ENCODE peak calls at places on chromosomes 16 and 17, in nine cellular contexts. O, Z, L, F, Y, J, V, C and D are unnamed samples.

GRCh38 chr17:36731806-36732205 is 130.4 kb downstream of the MRM1 start:
- DNase-seq in O (no peak), Z (no peak), L (no peak), F (no peak), Y (no peak), J (peak; percentile 91), V (no peak), C (no peak), D (no peak)

GRCh38 chr16:3095869-3096268 is 3.2 kb downstream of the ZSCAN10 start:
- DNase-seq in O (no peak), Z (no peak), L (peak; percentile 51), F (peak; percentile 61), Y (no peak), J (peak; percentile 63), V (no peak), C (no peak), D (no peak)

GRCh38 chr16:67082891-67083290 is 26.9 kb upstream of the PHAF1 start:
- DNase-seq in O (no peak), Z (peak; percentile 31), L (no peak), F (no peak), Y (no peak), J (no peak), V (no peak), C (no peak), D (no peak)

GRCh38 chr17:34241062-34241461 is 14.0 kb upstream of the CCL2 start:
- DNase-seq in O (no peak), Z (peak; percentile 37), L (peak; percentile 33), F (no peak), Y (no peak), J (no peak), V (no peak), C (no peak), D (no peak)

GRCh38 chr17:604719-605118 is 109.9 kb downstream of the VPS53 start:
- DNase-seq in O (no peak), Z (no peak), L (no peak), F (no peak), Y (no peak), J (peak; percentile 4), V (no peak), C (no peak), D (no peak)

GRCh38 chr16:10037771-10038170 is 144.5 kb downstream of the GRIN2A start:
- DNase-seq in O (no peak), Z (peak; percentile 12), L (no peak), F (no peak), Y (no peak), J (no peak), V (no peak), C (no peak), D (no peak)

GRCh38 chr17:55699178-55699865 is 23.3 kb downstream of the TMEM100 start:
- DNase-seq in O (peak; percentile 31), Z (no peak), L (no peak), F (no peak), Y (no peak), J (no peak), V (no peak), C (no peak), D (no peak)

GRCh38 chr16:85157813-85158701 is 45.8 kb upstream of the CIBAR2 start:
- DNase-seq in O (no peak), Z (peak; percentile 35), L (no peak), F (peak; percentile 28), Y (peak; percentile 63), J (peak; percentile 93), V (no peak), C (peak; percentile 85), D (peak; percentile 56)

GRCh38 chr16:84841787-84842300 is 22.1 kb downstream of the CRISPLD2 start:
- DNase-seq in O (no peak), Z (no peak), L (peak; percentile 83), F (no peak), Y (peak; percentile 87), J (peak; percentile 95), V (no peak), C (no peak), D (no peak)

GRCh38 chr17:17700251-17700969 is 19.2 kb downstream of the RAI1 start:
- DNase-seq in O (no peak), Z (no peak), L (peak; percentile 52), F (no peak), Y (no peak), J (peak; percentile 89), V (no peak), C (peak; percentile 50), D (peak; percentile 76)

GRCh38 chr17:80599546-80600305 is 55.1 kb downstream of the RPTOR start:
- DNase-seq in O (no peak), Z (peak; percentile 40), L (peak; percentile 75), F (no peak), Y (peak; percentile 92), J (no peak), V (no peak), C (no peak), D (no peak)

GRCh38 chr16:50121721-50122445 is 31.2 kb upstream of the TENT4B start:
- DNase-seq in O (no peak), Z (no peak), L (no peak), F (peak; percentile 32), Y (no peak), J (peak; percentile 41), V (no peak), C (no peak), D (no peak)

GRCh38 chr16:89409161-89409711 is 81.1 kb downstream of the ANKRD11 start:
- DNase-seq in O (no peak), Z (no peak), L (peak; percentile 38), F (peak; percentile 86), Y (no peak), J (no peak), V (no peak), C (no peak), D (no peak)

GRCh38 chr17:64418506-64419339 is 28.1 kb upstream of the PECAM1 start:
- DNase-seq in O (no peak), Z (peak; percentile 65), L (no peak), F (no peak), Y (no peak), J (peak; percentile 76), V (no peak), C (peak; percentile 66), D (no peak)

GRCh38 chr17:17523001-17523713 is 27.0 kb upstream of the RASD1 start:
- DNase-seq in O (no peak), Z (no peak), L (no peak), F (no peak), Y (no peak), J (peak; percentile 25), V (no peak), C (no peak), D (peak; percentile 14)

GRCh38 chr16:70430667-70431536 is 8.0 kb downstream of the ST3GAL2 start:
- DNase-seq in O (no peak), Z (no peak), L (peak; percentile 47), F (peak; percentile 59), Y (peak; percentile 80), J (peak; percentile 78), V (no peak), C (no peak), D (no peak)

GRCh38 chr16:11583171-11583570 is 3.5 kb downstream of the LITAF start:
- DNase-seq in O (peak; percentile 63), Z (peak; percentile 16), L (no peak), F (no peak), Y (no peak), J (no peak), V (no peak), C (no peak), D (no peak)

GRCh38 chr16:72099377-72099818 is 5.8 kb downstream of the DHX38 start:
- DNase-seq in O (no peak), Z (peak; percentile 38), L (peak; percentile 27), F (peak; percentile 36), Y (peak; percentile 70), J (peak; percentile 82), V (no peak), C (peak; percentile 70), D (peak; percentile 62)

GRCh38 chr17:50511058-50511457 is 2.8 kb downstream of the MYCBPAP start:
- DNase-seq in O (no peak), Z (no peak), L (no peak), F (no peak), Y (no peak), J (no peak), V (no peak), C (peak; percentile 36), D (no peak)

GRCh38 chr17:50505731-50506130 is 2.5 kb upstream of the MYCBPAP start:
- DNase-seq in O (no peak), Z (no peak), L (no peak), F (no peak), Y (no peak), J (no peak), V (no peak), C (no peak), D (no peak)

GRCh38 chr17:50506298-50506697 is 1.9 kb upstream of the MYCBPAP start:
- DNase-seq in O (no peak), Z (no peak), L (no peak), F (no peak), Y (no peak), J (no peak), V (no peak), C (no peak), D (no peak)

GRCh38 chr17:50507871-50508572 is at the start of gene MYCBPAP:
- DNase-seq in O (peak; percentile 81), Z (peak; percentile 73), L (peak; percentile 89), F (peak; percentile 74), Y (peak; percentile 90), J (peak; percentile 91), V (peak; percentile 31), C (peak; percentile 88), D (peak; percentile 85)

GRCh38 chr17:50508573-50509460 is 578 bp downstream of the MYCBPAP start:
- DNase-seq in O (no peak), Z (no peak), L (no peak), F (no peak), Y (no peak), J (no peak), V (no peak), C (no peak), D (no peak)
- TF ChIP-seq CTCF in O (no peak), Z (no peak), L (no peak), F (no peak), Y (no peak), J (no peak), V (no peak), C (no peak), D (no peak)

GRCh38 chr17:48655913-48656312 is 29.8 kb upstream of the HOXB9 start:
- DNase-seq in O (no peak), Z (no peak), L (no peak), F (no peak), Y (peak; percentile 29), J (no peak), V (no peak), C (no peak), D (no peak)
- TF ChIP-seq CTCF in O (no peak), Z (no peak), L (no peak), F (no peak), Y (no peak), J (no peak), V (no peak), C (no peak), D (no peak)

DNA sequence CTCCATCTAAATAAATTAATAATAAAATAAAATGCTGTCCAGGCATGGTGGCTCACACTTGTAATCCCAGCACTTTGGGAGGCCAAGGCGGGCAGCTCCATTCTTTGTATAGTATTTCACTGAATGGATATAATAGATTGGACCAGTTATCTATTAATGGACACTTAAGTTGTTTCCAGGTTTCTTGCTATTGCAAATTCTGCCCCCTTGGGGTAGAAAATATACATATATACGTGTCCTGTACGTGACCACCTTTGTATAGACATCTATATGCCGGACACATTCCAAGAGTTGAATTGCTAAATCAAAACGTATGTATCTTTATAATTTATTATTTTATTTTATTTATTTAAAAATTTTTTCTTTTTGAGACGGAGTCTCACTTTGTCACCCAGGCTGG is 3.9 kb upstream of the EXOC7 start:
- DNase-seq in O (no peak), Z (no peak), L (no peak), F (no peak), Y (no peak), J (no peak), V (no peak), C (no peak), D (no peak)
- TF ChIP-seq CTCF in O (no peak), Z (peak; percentile 8), L (peak; percentile 15), F (peak; percentile 52), Y (peak; percentile 46), J (no peak), V (no peak), C (peak; percentile 16), D (peak; percentile 25)

GRCh38 chr17:76772842-76773521 is 35.1 kb downstream of the MFSD11 start:
- DNase-seq in O (peak; percentile 15), Z (peak; percentile 87), L (no peak), F (peak; percentile 59), Y (no peak), J (no peak), V (no peak), C (peak; percentile 51), D (no peak)
- TF ChIP-seq CTCF in O (no peak), Z (no peak), L (no peak), F (no peak), Y (no peak), J (no peak), V (no peak), C (no peak), D (no peak)